ENCODE peak calls at places on chromosomes 11 and 22, in four cellular contexts. Z is GF-D8, P is COR-L47, E is endothelial cell. G is an unnamed sample.

GRCh38 chr11:68855205-68855978 is 13.7 kb upstream of the CPT1A start:
- DNase-seq in E (peak; percentile 42), P (no peak), Z (no peak), G (peak; percentile 34)

GRCh38 chr22:42356547-42356946 is 75.7 kb downstream of the NFAM1 start:
- DNase-seq in P (no peak), Z (no peak), E (no peak), G (no peak)

GRCh38 chr11:128462802-128463385 is 124.5 kb downstream of the ETS1 start:
- DNase-seq in P (no peak), Z (no peak), E (no peak), G (no peak)

GRCh38 chr11:28010001-28010400 is 98.0 kb downstream of the KIF18A start:
- DNase-seq in E (no peak), Z (no peak), P (no peak), G (no peak)

GRCh38 chr22:42076764-42077485 is 2.6 kb upstream of the SMDT1 start:
- DNase-seq in E (no peak), P (no peak), Z (no peak), G (no peak)

GRCh38 chr22:39013923-39014722 is at the start of gene APOBEC3C:
- DNase-seq in Z (peak; percentile 60), P (no peak), E (peak; percentile 32), G (peak; percentile 86)

GRCh38 chr11:115334932-115335788 is 169.1 kb downstream of the CADM1 start:
- DNase-seq in E (no peak), P (peak; percentile 55), Z (no peak), G (peak; percentile 21)

GRCh38 chr11:17333799-17334586 is 17.6 kb upstream of the NCR3LG1 start:
- DNase-seq in E (no peak), P (no peak), Z (no peak), G (no peak)

GRCh38 chr11:118820412-118821357 is 29.7 kb upstream of the DDX6 start:
- DNase-seq in P (no peak), E (no peak), Z (no peak), G (no peak)

GRCh38 chr22:30743257-30744020 is 48.8 kb downstream of the OSBP2 start:
- DNase-seq in Z (no peak), P (no peak), E (no peak), G (no peak)

GRCh38 chr22:37564111-37564711 is 3.9 kb downstream of the CDC42EP1 start:
- DNase-seq in Z (no peak), E (no peak), P (no peak), G (no peak)

GRCh38 chr11:11463397-11463796 is 110.3 kb upstream of the CSNK2A3 start:
- DNase-seq in Z (no peak), P (no peak), E (no peak), G (no peak)

GRCh38 chr11:118842369-118842768 is 41.3 kb upstream of the CXCR5 start:
- DNase-seq in Z (no peak), P (no peak), E (no peak), G (peak; percentile 18)

GRCh38 chr11:46874586-46874985 is 28.5 kb upstream of the CKAP5 start:
- DNase-seq in E (no peak), Z (no peak), P (no peak), G (no peak)

GRCh38 chr11:112971200-112971599 is 10.0 kb downstream of the NCAM1 start:
- DNase-seq in E (no peak), P (no peak), Z (no peak), G (no peak)

GRCh38 chr11:134765565-134765964 is 353.5 kb upstream of the B3GAT1 start:
- DNase-seq in Z (no peak), P (no peak), E (no peak), G (no peak)

GRCh38 chr22:35638408-35638807 is 9.8 kb upstream of the APOL6 start:
- DNase-seq in P (no peak), Z (no peak), E (no peak), G (peak; percentile 68)

GRCh38 chr11:83206771-83207413 is 13.4 kb downstream of the ANKRD42 start:
- DNase-seq in Z (no peak), P (no peak), E (no peak), G (no peak)

GRCh38 chr11:111937859-111938258 is 716 bp downstream of the DIXDC1 start:
- DNase-seq in Z (no peak), E (no peak), P (no peak), G (no peak)

GRCh38 chr11:87322570-87322969 is 284.8 kb downstream of the TMEM135 start:
- DNase-seq in P (no peak), E (no peak), Z (no peak), G (no peak)

GRCh38 chr11:117192401-117192875 is 6.7 kb upstream of the TAGLN start:
- DNase-seq in Z (no peak), P (no peak), E (no peak), G (no peak)

GRCh38 chr11:100821198-100821597 is 134.1 kb downstream of the ARHGAP42 start:
- DNase-seq in E (no peak), Z (no peak), P (no peak), G (no peak)

GRCh38 chr22:49629586-49630447 is 197.9 kb downstream of the BRD1 start:
- DNase-seq in P (no peak), E (no peak), Z (no peak), G (no peak)

GRCh38 chr11:44625759-44626523 is 60.5 kb downstream of the CD82 start:
- DNase-seq in E (no peak), Z (peak; percentile 11), P (no peak), G (no peak)

GRCh38 chr11:127866109-127866508 is 721.2 kb downstream of the ETS1 start:
- DNase-seq in E (no peak), Z (no peak), P (no peak), G (no peak)

GRCh38 chr11:106950067-106950491 is 68.2 kb downstream of the GUCY1A2 start:
- DNase-seq in E (no peak), Z (no peak), P (peak; percentile 82), G (no peak)

GRCh38 chr11:131356201-131356600 is 14.2 kb upstream of the NTM start:
- DNase-seq in P (no peak), E (no peak), Z (no peak), G (peak; percentile 18)

GRCh38 chr11:67312187-67313021 is 9.1 kb downstream of the SSH3 start:
- DNase-seq in E (no peak), Z (peak; percentile 66), P (no peak), G (no peak)

GRCh38 chr22:40176921-40177737 is 596 bp upstream of the TNRC6B start:
- DNase-seq in Z (peak; percentile 11), E (peak; percentile 14), P (no peak), G (peak; percentile 54)

G was measured in HFFc6.